ENCODE peak calls at places on chromosomes 7 and 10, in six cellular contexts. One of them, this sample, is unnamed.

GRCh38 chr10:6694447-6695155 is 114.5 kb upstream of the PRKCQ start:
- DNase-seq in GM13976: no peak
- DNase-seq in choroid plexus epithelial cell: no peak
- DNase-seq in foreskin keratinocyte: no peak
- DNase-seq in upper lobe of left lung: no peak
- DNase-seq in mammary epithelial cell: peak
- DNase-seq in this sample: no peak

GRCh38 chr7:128827971-128828711 is 2.1 kb upstream of the FLNC start:
- DNase-seq in GM13976: peak
- DNase-seq in choroid plexus epithelial cell: peak
- DNase-seq in upper lobe of left lung: no peak
- DNase-seq in foreskin keratinocyte: no peak
- DNase-seq in mammary epithelial cell: no peak
- DNase-seq in this sample: no peak

GRCh38 chr7:73308074-73308664 is 457 bp downstream of the NSUN5 start:
- DNase-seq in foreskin keratinocyte: no peak
- DNase-seq in GM13976: peak
- DNase-seq in upper lobe of left lung: no peak
- DNase-seq in mammary epithelial cell: peak
- DNase-seq in choroid plexus epithelial cell: no peak
- DNase-seq in this sample: no peak

GRCh38 chr7:88147949-88148348 is 71.9 kb downstream of the SRI start:
- DNase-seq in foreskin keratinocyte: no peak
- DNase-seq in mammary epithelial cell: no peak
- DNase-seq in choroid plexus epithelial cell: no peak
- DNase-seq in GM13976: no peak
- DNase-seq in upper lobe of left lung: no peak
- DNase-seq in this sample: no peak

GRCh38 chr10:68330852-68331454 is 911 bp upstream of the HNRNPH3 start:
- DNase-seq in foreskin keratinocyte: no peak
- DNase-seq in upper lobe of left lung: no peak
- DNase-seq in mammary epithelial cell: no peak
- DNase-seq in choroid plexus epithelial cell: peak
- DNase-seq in GM13976: no peak
- DNase-seq in this sample: no peak

GRCh38 chr10:63434866-63435854 is 30.6 kb downstream of the JMJD1C start:
- DNase-seq in mammary epithelial cell: no peak
- DNase-seq in upper lobe of left lung: no peak
- DNase-seq in choroid plexus epithelial cell: no peak
- DNase-seq in GM13976: no peak
- DNase-seq in foreskin keratinocyte: no peak
- DNase-seq in this sample: no peak

GRCh38 chr10:92690211-92691041 is 671 bp downstream of the HHEX start:
- DNase-seq in GM13976: peak
- DNase-seq in upper lobe of left lung: peak
- DNase-seq in foreskin keratinocyte: no peak
- DNase-seq in choroid plexus epithelial cell: peak
- DNase-seq in mammary epithelial cell: peak
- DNase-seq in this sample: no peak

GRCh38 chr7:92695308-92696261 is 105.4 kb upstream of the FAM133B start:
- DNase-seq in mammary epithelial cell: peak
- DNase-seq in choroid plexus epithelial cell: peak
- DNase-seq in foreskin keratinocyte: no peak
- DNase-seq in GM13976: no peak
- DNase-seq in upper lobe of left lung: peak
- DNase-seq in this sample: no peak

GRCh38 chr10:17209931-17210330 is 8.5 kb upstream of the TRDMT1 start:
- DNase-seq in mammary epithelial cell: no peak
- DNase-seq in choroid plexus epithelial cell: no peak
- DNase-seq in upper lobe of left lung: no peak
- DNase-seq in foreskin keratinocyte: no peak
- DNase-seq in GM13976: no peak
- DNase-seq in this sample: no peak

GRCh38 chr7:79761876-79762429 is 308.5 kb upstream of the MAGI2 start:
- DNase-seq in mammary epithelial cell: no peak
- DNase-seq in foreskin keratinocyte: no peak
- DNase-seq in choroid plexus epithelial cell: peak
- DNase-seq in upper lobe of left lung: no peak
- DNase-seq in GM13976: no peak
- DNase-seq in this sample: no peak

GRCh38 chr7:147607151-147607800 is 983.3 kb upstream of the C7orf33 start:
- DNase-seq in mammary epithelial cell: no peak
- DNase-seq in foreskin keratinocyte: no peak
- DNase-seq in upper lobe of left lung: no peak
- DNase-seq in GM13976: no peak
- DNase-seq in choroid plexus epithelial cell: no peak
- DNase-seq in this sample: no peak

GRCh38 chr7:38858281-38858884 is 50.6 kb downstream of the VPS41 start:
- DNase-seq in upper lobe of left lung: no peak
- DNase-seq in mammary epithelial cell: peak
- DNase-seq in foreskin keratinocyte: peak
- DNase-seq in GM13976: no peak
- DNase-seq in choroid plexus epithelial cell: peak
- DNase-seq in this sample: no peak

GRCh38 chr10:97597778-97598177 is 8.3 kb downstream of the C10orf62 start:
- DNase-seq in GM13976: no peak
- DNase-seq in choroid plexus epithelial cell: no peak
- DNase-seq in mammary epithelial cell: no peak
- DNase-seq in upper lobe of left lung: no peak
- DNase-seq in foreskin keratinocyte: no peak
- DNase-seq in this sample: no peak

GRCh38 chr10:127755758-127756157 is 18.8 kb downstream of the FOXI2 start:
- DNase-seq in foreskin keratinocyte: no peak
- DNase-seq in choroid plexus epithelial cell: peak
- DNase-seq in upper lobe of left lung: peak
- DNase-seq in mammary epithelial cell: no peak
- DNase-seq in GM13976: no peak
- DNase-seq in this sample: no peak

GRCh38 chr7:128410092-128410665 is 397 bp upstream of the IMPDH1 start:
- DNase-seq in upper lobe of left lung: peak
- DNase-seq in GM13976: peak
- DNase-seq in choroid plexus epithelial cell: peak
- DNase-seq in mammary epithelial cell: peak
- DNase-seq in foreskin keratinocyte: peak
- DNase-seq in this sample: peak

GRCh38 chr7:24325708-24326107 is 41.7 kb downstream of the NPY start:
- DNase-seq in mammary epithelial cell: no peak
- DNase-seq in choroid plexus epithelial cell: no peak
- DNase-seq in foreskin keratinocyte: no peak
- DNase-seq in upper lobe of left lung: no peak
- DNase-seq in GM13976: no peak
- DNase-seq in this sample: no peak

GRCh38 chr7:30925117-30925516 is 13.5 kb downstream of the AQP1 start:
- DNase-seq in GM13976: peak
- DNase-seq in upper lobe of left lung: no peak
- DNase-seq in foreskin keratinocyte: no peak
- DNase-seq in mammary epithelial cell: no peak
- DNase-seq in choroid plexus epithelial cell: no peak
- DNase-seq in this sample: peak

GRCh38 chr10:101950227-101950626 is 105.7 kb downstream of the ARMH3 start:
- DNase-seq in upper lobe of left lung: no peak
- DNase-seq in foreskin keratinocyte: no peak
- DNase-seq in GM13976: no peak
- DNase-seq in mammary epithelial cell: no peak
- DNase-seq in choroid plexus epithelial cell: no peak
- DNase-seq in this sample: no peak

GRCh38 chr7:8378349-8379019 is 54.9 kb upstream of the NXPH1 start:
- DNase-seq in foreskin keratinocyte: no peak
- DNase-seq in mammary epithelial cell: no peak
- DNase-seq in choroid plexus epithelial cell: no peak
- DNase-seq in GM13976: no peak
- DNase-seq in upper lobe of left lung: no peak
- DNase-seq in this sample: no peak

GRCh38 chr10:50621981-50622496 is 1.7 kb downstream of the SGMS1 start:
- DNase-seq in mammary epithelial cell: peak
- DNase-seq in GM13976: peak
- DNase-seq in foreskin keratinocyte: peak
- DNase-seq in upper lobe of left lung: peak
- DNase-seq in choroid plexus epithelial cell: peak
- DNase-seq in this sample: peak

GRCh38 chr10:73910764-73911552 is at the start of gene PLAU:
- DNase-seq in choroid plexus epithelial cell: no peak
- DNase-seq in GM13976: peak
- DNase-seq in mammary epithelial cell: peak
- DNase-seq in foreskin keratinocyte: no peak
- DNase-seq in upper lobe of left lung: peak
- DNase-seq in this sample: no peak

GRCh38 chr10:77027576-77027975 is 610.0 kb downstream of the KCNMA1 start:
- DNase-seq in mammary epithelial cell: no peak
- DNase-seq in GM13976: no peak
- DNase-seq in foreskin keratinocyte: no peak
- DNase-seq in upper lobe of left lung: no peak
- DNase-seq in choroid plexus epithelial cell: no peak
- DNase-seq in this sample: no peak

GRCh38 chr10:88195841-88196240 is 332.4 kb downstream of the PTEN start:
- DNase-seq in GM13976: no peak
- DNase-seq in foreskin keratinocyte: no peak
- DNase-seq in upper lobe of left lung: no peak
- DNase-seq in choroid plexus epithelial cell: no peak
- DNase-seq in mammary epithelial cell: no peak
- DNase-seq in this sample: no peak

DNA sequence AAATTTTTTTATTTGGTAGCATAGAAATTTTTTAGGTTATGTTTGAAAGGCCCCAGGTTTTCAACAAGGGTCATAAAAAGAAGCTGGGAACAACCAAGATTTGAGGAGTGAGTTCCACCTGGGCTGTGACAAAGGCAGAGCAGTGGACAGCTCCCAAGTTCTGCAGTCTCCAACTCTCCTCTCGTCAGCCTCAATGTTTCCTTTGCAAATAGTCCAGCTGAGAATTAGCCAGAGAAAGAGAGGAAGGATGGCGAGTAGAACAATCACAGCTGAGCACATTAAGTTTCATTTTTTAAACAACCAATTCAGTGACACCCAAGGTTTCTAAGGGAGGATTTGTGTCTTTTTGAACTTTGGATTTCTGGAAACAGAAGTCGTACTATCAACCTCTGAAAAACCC is 143.2 kb downstream of the NRCAM start:
- DNase-seq in choroid plexus epithelial cell: peak
- DNase-seq in GM13976: no peak
- DNase-seq in upper lobe of left lung: no peak
- DNase-seq in mammary epithelial cell: no peak
- DNase-seq in foreskin keratinocyte: no peak
- DNase-seq in this sample: no peak
- TF ChIP-seq CTCF in choroid plexus epithelial cell: no peak
- TF ChIP-seq CTCF in GM13976: no peak
- TF ChIP-seq CTCF in upper lobe of left lung: no peak
- TF ChIP-seq CTCF in mammary epithelial cell: no peak
- TF ChIP-seq CTCF in foreskin keratinocyte: no peak
- TF ChIP-seq CTCF in this sample: no peak

GRCh38 chr7:597348-598178 is 77.9 kb upstream of the PDGFA start:
- DNase-seq in GM13976: no peak
- DNase-seq in mammary epithelial cell: no peak
- DNase-seq in upper lobe of left lung: no peak
- DNase-seq in foreskin keratinocyte: no peak
- DNase-seq in choroid plexus epithelial cell: no peak
- DNase-seq in this sample: no peak
- TF ChIP-seq CTCF in GM13976: no peak
- TF ChIP-seq CTCF in mammary epithelial cell: no peak
- TF ChIP-seq CTCF in upper lobe of left lung: no peak
- TF ChIP-seq CTCF in foreskin keratinocyte: no peak
- TF ChIP-seq CTCF in choroid plexus epithelial cell: no peak
- TF ChIP-seq CTCF in this sample: no peak

GRCh38 chr7:149682038-149682437 is 91.3 kb downstream of the ZNF467 start:
- DNase-seq in GM13976: no peak
- DNase-seq in choroid plexus epithelial cell: no peak
- DNase-seq in foreskin keratinocyte: no peak
- DNase-seq in upper lobe of left lung: no peak
- DNase-seq in mammary epithelial cell: no peak
- DNase-seq in this sample: no peak

GRCh38 chr7:149683898-149684297 is 89.5 kb downstream of the ZNF467 start:
- DNase-seq in upper lobe of left lung: no peak
- DNase-seq in foreskin keratinocyte: no peak
- DNase-seq in GM13976: no peak
- DNase-seq in choroid plexus epithelial cell: no peak
- DNase-seq in mammary epithelial cell: no peak
- DNase-seq in this sample: no peak

GRCh38 chr7:149685455-149685854 is 87.9 kb downstream of the ZNF467 start:
- DNase-seq in mammary epithelial cell: peak
- DNase-seq in GM13976: no peak
- DNase-seq in foreskin keratinocyte: no peak
- DNase-seq in upper lobe of left lung: no peak
- DNase-seq in choroid plexus epithelial cell: peak
- DNase-seq in this sample: no peak

GRCh38 chr7:149681274-149681673 is 92.1 kb downstream of the ZNF467 start:
- DNase-seq in foreskin keratinocyte: no peak
- DNase-seq in upper lobe of left lung: no peak
- DNase-seq in choroid plexus epithelial cell: no peak
- DNase-seq in GM13976: no peak
- DNase-seq in mammary epithelial cell: no peak
- DNase-seq in this sample: no peak

DNA sequence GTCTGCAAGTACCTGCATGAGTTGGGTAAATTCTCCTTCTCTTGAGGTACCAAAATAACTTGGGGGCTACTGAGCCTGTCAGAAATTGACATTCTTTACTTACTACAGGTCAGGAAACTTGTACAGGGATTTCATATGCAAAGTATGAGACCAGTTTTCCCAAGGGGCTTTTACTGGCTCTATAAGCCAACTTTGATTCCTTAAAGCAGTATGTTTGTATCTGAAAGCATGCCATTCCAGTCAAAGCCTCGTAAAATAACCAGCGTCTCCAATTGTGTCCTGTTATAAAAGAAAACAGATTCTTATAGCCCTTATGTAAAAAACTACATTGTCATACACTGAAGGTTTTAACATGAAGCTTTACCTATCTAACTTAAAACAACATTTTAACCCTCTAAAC is 90.2 kb downstream of the ZNF467 start:
- DNase-seq in choroid plexus epithelial cell: no peak
- DNase-seq in foreskin keratinocyte: no peak
- DNase-seq in GM13976: no peak
- DNase-seq in upper lobe of left lung: no peak
- DNase-seq in mammary epithelial cell: no peak
- DNase-seq in this sample: no peak
- TF ChIP-seq CTCF in choroid plexus epithelial cell: no peak
- TF ChIP-seq CTCF in foreskin keratinocyte: no peak
- TF ChIP-seq CTCF in GM13976: no peak
- TF ChIP-seq CTCF in upper lobe of left lung: no peak
- TF ChIP-seq CTCF in mammary epithelial cell: no peak
- TF ChIP-seq CTCF in this sample: no peak

GRCh38 chr7:4681922-4682620 is at the start of gene FOXK1:
- DNase-seq in upper lobe of left lung: peak
- DNase-seq in choroid plexus epithelial cell: peak
- DNase-seq in GM13976: peak
- DNase-seq in foreskin keratinocyte: no peak
- DNase-seq in mammary epithelial cell: peak
- DNase-seq in this sample: no peak

GRCh38 chr7:4682621-4683042 is 537 bp downstream of the FOXK1 start:
- DNase-seq in GM13976: peak
- DNase-seq in choroid plexus epithelial cell: peak
- DNase-seq in upper lobe of left lung: peak
- DNase-seq in foreskin keratinocyte: no peak
- DNase-seq in mammary epithelial cell: peak
- DNase-seq in this sample: no peak

GRCh38 chr7:4683043-4683883 is 1.2 kb downstream of the FOXK1 start:
- DNase-seq in choroid plexus epithelial cell: no peak
- DNase-seq in GM13976: no peak
- DNase-seq in upper lobe of left lung: peak
- DNase-seq in mammary epithelial cell: peak
- DNase-seq in foreskin keratinocyte: no peak
- DNase-seq in this sample: no peak

GRCh38 chr7:4684826-4685225 is 2.7 kb downstream of the FOXK1 start:
- DNase-seq in foreskin keratinocyte: no peak
- DNase-seq in mammary epithelial cell: no peak
- DNase-seq in GM13976: no peak
- DNase-seq in upper lobe of left lung: no peak
- DNase-seq in choroid plexus epithelial cell: no peak
- DNase-seq in this sample: no peak

GRCh38 chr7:4683884-4684565 is 1.9 kb downstream of the FOXK1 start:
- DNase-seq in mammary epithelial cell: peak
- DNase-seq in GM13976: peak
- DNase-seq in upper lobe of left lung: peak
- DNase-seq in foreskin keratinocyte: peak
- DNase-seq in choroid plexus epithelial cell: peak
- DNase-seq in this sample: no peak
- TF ChIP-seq CTCF in mammary epithelial cell: peak
- TF ChIP-seq CTCF in GM13976: peak
- TF ChIP-seq CTCF in upper lobe of left lung: no peak
- TF ChIP-seq CTCF in foreskin keratinocyte: peak
- TF ChIP-seq CTCF in choroid plexus epithelial cell: peak
- TF ChIP-seq CTCF in this sample: no peak

This sample was measured in omental fat pad.